ENCODE peak calls at places on chromosome 17, in eight cellular contexts. One of them, this sample, is unnamed.

GRCh38 chr17:80855968-80856862 is 135.4 kb upstream of the CHMP6 start:
- DNase-seq in fibroblast of lung: peak; percentile 97
- DNase-seq in kidney glomerular epithelial cell: peak; percentile 82
- DNase-seq in iPS DF 19.7: no peak
- DNase-seq in ascending aorta: peak; percentile 70
- DNase-seq in nephron progenitor cell: no peak
- DNase-seq in hypothalamus: no peak
- DNase-seq in GM10248: peak; percentile 88
- DNase-seq in this sample: peak; percentile 82

GRCh38 chr17:27489045-27489715 is 32.9 kb downstream of the KSR1 start:
- DNase-seq in fibroblast of lung: peak; percentile 81
- DNase-seq in kidney glomerular epithelial cell: no peak
- DNase-seq in iPS DF 19.7: no peak
- DNase-seq in ascending aorta: peak; percentile 30
- DNase-seq in nephron progenitor cell: no peak
- DNase-seq in hypothalamus: peak; percentile 13
- DNase-seq in GM10248: no peak
- DNase-seq in this sample: no peak

GRCh38 chr17:45319239-45319703 is 2.5 kb upstream of the MAP3K14 start:
- DNase-seq in fibroblast of lung: peak; percentile 51
- DNase-seq in kidney glomerular epithelial cell: peak; percentile 58
- DNase-seq in iPS DF 19.7: no peak
- DNase-seq in ascending aorta: no peak
- DNase-seq in nephron progenitor cell: no peak
- DNase-seq in hypothalamus: no peak
- DNase-seq in GM10248: no peak
- DNase-seq in this sample: peak; percentile 60

GRCh38 chr17:34110315-34110714 is 144.8 kb upstream of the CCL2 start:
- DNase-seq in fibroblast of lung: no peak
- DNase-seq in kidney glomerular epithelial cell: no peak
- DNase-seq in iPS DF 19.7: no peak
- DNase-seq in ascending aorta: no peak
- DNase-seq in nephron progenitor cell: no peak
- DNase-seq in hypothalamus: no peak
- DNase-seq in GM10248: no peak
- DNase-seq in this sample: no peak

GRCh38 chr17:75207760-75208159 is 2.3 kb downstream of the NUP85 start:
- DNase-seq in fibroblast of lung: no peak
- DNase-seq in kidney glomerular epithelial cell: no peak
- DNase-seq in iPS DF 19.7: no peak
- DNase-seq in ascending aorta: no peak
- DNase-seq in nephron progenitor cell: no peak
- DNase-seq in hypothalamus: no peak
- DNase-seq in GM10248: no peak
- DNase-seq in this sample: no peak

GRCh38 chr17:81400939-81401726 is 5.9 kb downstream of the BAHCC1 start:
- DNase-seq in fibroblast of lung: peak; percentile 71
- DNase-seq in kidney glomerular epithelial cell: no peak
- DNase-seq in iPS DF 19.7: no peak
- DNase-seq in ascending aorta: no peak
- DNase-seq in nephron progenitor cell: no peak
- DNase-seq in hypothalamus: no peak
- DNase-seq in GM10248: no peak
- DNase-seq in this sample: no peak

GRCh38 chr17:78839762-78840529 is 668 bp downstream of the USP36 start:
- DNase-seq in fibroblast of lung: peak; percentile 81
- DNase-seq in kidney glomerular epithelial cell: no peak
- DNase-seq in iPS DF 19.7: no peak
- DNase-seq in ascending aorta: no peak
- DNase-seq in nephron progenitor cell: no peak
- DNase-seq in hypothalamus: no peak
- DNase-seq in GM10248: peak; percentile 49
- DNase-seq in this sample: peak; percentile 45

GRCh38 chr17:42843358-42843934 is 934 bp upstream of the AOC2 start:
- DNase-seq in fibroblast of lung: peak; percentile 81
- DNase-seq in kidney glomerular epithelial cell: peak; percentile 59
- DNase-seq in iPS DF 19.7: no peak
- DNase-seq in ascending aorta: no peak
- DNase-seq in nephron progenitor cell: peak; percentile 40
- DNase-seq in hypothalamus: peak; percentile 6
- DNase-seq in GM10248: no peak
- DNase-seq in this sample: peak; percentile 69

GRCh38 chr17:45098869-45099616 is 33.3 kb downstream of the PLCD3 start:
- DNase-seq in fibroblast of lung: peak; percentile 81
- DNase-seq in kidney glomerular epithelial cell: peak; percentile 64
- DNase-seq in iPS DF 19.7: peak; percentile 54
- DNase-seq in ascending aorta: peak; percentile 63
- DNase-seq in nephron progenitor cell: peak; percentile 93
- DNase-seq in hypothalamus: peak; percentile 82
- DNase-seq in GM10248: peak; percentile 89
- DNase-seq in this sample: peak; percentile 70

GRCh38 chr17:68909066-68909465 is 46.1 kb downstream of the ABCA8 start:
- DNase-seq in fibroblast of lung: peak; percentile 92
- DNase-seq in kidney glomerular epithelial cell: peak; percentile 81
- DNase-seq in iPS DF 19.7: no peak
- DNase-seq in ascending aorta: no peak
- DNase-seq in nephron progenitor cell: no peak
- DNase-seq in hypothalamus: no peak
- DNase-seq in GM10248: peak; percentile 15
- DNase-seq in this sample: peak; percentile 74

GRCh38 chr17:19502517-19502916 is 31.1 kb upstream of the SLC47A1 start:
- DNase-seq in fibroblast of lung: no peak
- DNase-seq in kidney glomerular epithelial cell: no peak
- DNase-seq in iPS DF 19.7: no peak
- DNase-seq in ascending aorta: no peak
- DNase-seq in nephron progenitor cell: no peak
- DNase-seq in hypothalamus: no peak
- DNase-seq in GM10248: no peak
- DNase-seq in this sample: no peak

GRCh38 chr17:10243905-10244844 is 45.8 kb upstream of the GAS7 start:
- DNase-seq in fibroblast of lung: peak; percentile 7
- DNase-seq in kidney glomerular epithelial cell: no peak
- DNase-seq in iPS DF 19.7: no peak
- DNase-seq in ascending aorta: no peak
- DNase-seq in nephron progenitor cell: no peak
- DNase-seq in hypothalamus: no peak
- DNase-seq in GM10248: no peak
- DNase-seq in this sample: no peak

GRCh38 chr17:67700037-67700436 is 17.7 kb upstream of the NOL11 start:
- DNase-seq in fibroblast of lung: no peak
- DNase-seq in kidney glomerular epithelial cell: no peak
- DNase-seq in iPS DF 19.7: no peak
- DNase-seq in ascending aorta: no peak
- DNase-seq in nephron progenitor cell: no peak
- DNase-seq in hypothalamus: no peak
- DNase-seq in GM10248: no peak
- DNase-seq in this sample: no peak

GRCh38 chr17:77728022-77728671 is 230.4 kb upstream of the TNRC6C start:
- DNase-seq in fibroblast of lung: no peak
- DNase-seq in kidney glomerular epithelial cell: no peak
- DNase-seq in iPS DF 19.7: no peak
- DNase-seq in ascending aorta: no peak
- DNase-seq in nephron progenitor cell: no peak
- DNase-seq in hypothalamus: no peak
- DNase-seq in GM10248: no peak
- DNase-seq in this sample: no peak

GRCh38 chr17:31754239-31754945 is 104.7 kb downstream of the COPRS start:
- DNase-seq in fibroblast of lung: peak; percentile 92
- DNase-seq in kidney glomerular epithelial cell: peak; percentile 60
- DNase-seq in iPS DF 19.7: no peak
- DNase-seq in ascending aorta: no peak
- DNase-seq in nephron progenitor cell: no peak
- DNase-seq in hypothalamus: no peak
- DNase-seq in GM10248: no peak
- DNase-seq in this sample: peak; percentile 30